ENCODE peak calls at places on chromosome 20, in nine cellular contexts. R is Calu3, V is DND-41, N is endothelial cell of umbilical vein, E is HFF-Myc, D is choroid plexus epithelial cell, Q is mucosa of descending colon, W is spleen, Y is fibroblast of pulmonary artery. I is an unnamed sample.

GRCh38 chr20:2981646-2982045 is 61.8 kb upstream of the GNRH2 start:
- DNase-seq in Q (no peak), V (no peak), D (no peak), R (no peak), Y (no peak), E (no peak), N (no peak), W (no peak), I (no peak)

GRCh38 chr20:45894797-45895196 is 3.7 kb downstream of the CTSA start:
- DNase-seq in V (no peak), W (no peak), R (no peak), D (no peak), E (no peak), Q (no peak), Y (no peak), N (no peak), I (no peak)

GRCh38 chr20:52410182-52410647 is 218.6 kb upstream of the ZFP64 start:
- DNase-seq in Y (peak), N (no peak), V (no peak), Q (no peak), R (no peak), E (no peak), W (no peak), D (peak), I (no peak)

GRCh38 chr20:47113362-47114118 is 218.9 kb downstream of the EYA2 start:
- DNase-seq in R (no peak), N (no peak), E (no peak), D (peak), V (no peak), W (no peak), Y (no peak), Q (no peak), I (no peak)

GRCh38 chr20:40636486-40636885 is 52.5 kb downstream of the MAFB start:
- DNase-seq in E (no peak), N (no peak), R (no peak), Y (no peak), W (no peak), Q (no peak), V (no peak), D (no peak), I (no peak)

GRCh38 chr20:50745634-50746137 is 14.3 kb downstream of the PARD6B start:
- DNase-seq in D (no peak), E (no peak), V (no peak), N (no peak), Y (no peak), Q (no peak), R (no peak), W (no peak), I (no peak)

GRCh38 chr20:21534453-21534852 is 20.6 kb upstream of the NKX2-2 start:
- DNase-seq in V (no peak), N (no peak), E (no peak), Y (no peak), Q (no peak), W (no peak), D (no peak), R (no peak), I (no peak)

GRCh38 chr20:39773380-39774000 is 811.3 kb downstream of the DHX35 start:
- DNase-seq in E (no peak), V (no peak), Y (no peak), Q (no peak), N (no peak), W (no peak), R (no peak), D (peak), I (peak)

GRCh38 chr20:4961746-4962145 is 39.6 kb downstream of the SLC23A2 start:
- DNase-seq in D (peak), E (no peak), Q (no peak), V (peak), W (no peak), Y (peak), N (no peak), R (no peak), I (peak)

GRCh38 chr20:45905505-45906079 is 6.4 kb downstream of the PLTP start:
- DNase-seq in N (no peak), R (peak), Q (no peak), W (no peak), D (no peak), E (no peak), Y (peak), V (no peak), I (peak)

GRCh38 chr20:51729771-51730170 is 38.4 kb downstream of the ATP9A start:
- DNase-seq in E (no peak), W (no peak), Q (no peak), D (no peak), V (no peak), N (no peak), Y (no peak), R (no peak), I (no peak)

GRCh38 chr20:46051556-46052323 is 22.7 kb downstream of the SLC12A5 start:
- DNase-seq in R (peak), E (no peak), Y (no peak), N (no peak), D (no peak), Q (no peak), W (no peak), V (no peak), I (no peak)

GRCh38 chr20:1295276-1295930 is 29.3 kb downstream of the SNPH start:
- DNase-seq in E (no peak), N (no peak), Y (no peak), Q (no peak), D (no peak), W (no peak), R (no peak), V (no peak), I (no peak)

GRCh38 chr20:46255440-46256104 is 52.7 kb downstream of the CDH22 start:
- DNase-seq in Y (peak), D (peak), W (peak), V (peak), N (peak), Q (peak), R (peak), E (no peak), I (peak)

GRCh38 chr20:44653536-44653935 is 2.0 kb upstream of the ADA start:
- DNase-seq in V (peak), Y (no peak), W (no peak), D (no peak), N (no peak), R (no peak), E (no peak), Q (no peak), I (no peak)

GRCh38 chr20:44650777-44651493 is 564 bp downstream of the ADA start:
- DNase-seq in R (no peak), Y (no peak), V (peak), E (no peak), N (peak), Q (peak), D (no peak), W (peak), I (peak)

GRCh38 chr20:44649976-44650375 is 1.5 kb downstream of the ADA start:
- DNase-seq in E (no peak), W (no peak), N (no peak), V (peak), R (no peak), D (no peak), Y (no peak), Q (no peak), I (no peak)

GRCh38 chr20:44648579-44648978 is 2.9 kb downstream of the ADA start:
- DNase-seq in R (no peak), V (peak), D (no peak), W (no peak), E (no peak), Y (no peak), Q (no peak), N (no peak), I (no peak)

DNA sequence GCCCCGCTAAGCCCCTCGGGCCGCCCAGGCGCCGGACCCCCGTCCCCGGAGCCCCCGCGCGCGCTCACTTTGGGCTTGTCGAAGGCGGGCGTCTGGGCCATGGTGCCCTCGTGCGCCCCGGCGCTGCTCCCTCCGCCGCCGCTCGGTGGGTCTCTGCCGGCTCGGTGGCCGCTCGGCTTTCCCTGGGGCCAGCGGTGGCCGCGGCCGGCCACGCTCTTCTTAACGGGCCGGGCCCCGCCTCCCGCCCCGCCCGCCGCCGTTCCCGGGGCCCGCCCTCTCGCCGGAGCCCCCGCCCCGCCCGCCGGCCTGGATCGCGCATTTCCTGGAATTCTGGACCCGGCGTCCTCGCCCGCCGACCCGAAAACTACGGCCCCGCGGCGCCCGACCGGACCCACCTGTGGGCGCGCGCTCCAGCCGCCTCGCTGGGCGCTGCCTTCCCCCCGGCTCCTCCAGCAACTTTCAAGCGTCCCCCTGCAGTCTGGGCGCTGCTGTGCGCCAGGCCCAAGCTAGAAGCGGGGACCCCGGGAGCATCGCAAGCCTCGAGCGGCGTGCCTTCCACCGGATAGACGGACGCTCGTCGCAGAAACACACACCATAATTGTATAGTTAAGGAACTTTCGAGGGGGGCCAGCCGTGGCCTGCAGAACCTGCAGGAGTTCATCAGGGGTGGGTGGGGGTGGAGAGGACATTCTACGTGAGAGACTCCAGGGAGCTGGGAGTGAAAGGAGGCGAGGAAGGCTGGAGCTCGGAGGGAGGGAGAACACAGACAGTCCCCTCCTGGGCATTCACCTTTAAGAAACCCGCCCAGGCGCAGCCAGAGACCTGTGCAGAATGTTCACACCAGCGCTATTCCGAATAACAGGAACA is at the start of gene ADA:
- DNase-seq in E (no peak), V (peak), Y (peak), D (peak), W (peak), N (peak), Q (peak), R (peak), I (peak)
- TF ChIP-seq CTCF in E (no peak), V (peak), Y (no peak), D (no peak), W (no peak), N (no peak), Q (no peak), R (peak), I (no peak)

DNA sequence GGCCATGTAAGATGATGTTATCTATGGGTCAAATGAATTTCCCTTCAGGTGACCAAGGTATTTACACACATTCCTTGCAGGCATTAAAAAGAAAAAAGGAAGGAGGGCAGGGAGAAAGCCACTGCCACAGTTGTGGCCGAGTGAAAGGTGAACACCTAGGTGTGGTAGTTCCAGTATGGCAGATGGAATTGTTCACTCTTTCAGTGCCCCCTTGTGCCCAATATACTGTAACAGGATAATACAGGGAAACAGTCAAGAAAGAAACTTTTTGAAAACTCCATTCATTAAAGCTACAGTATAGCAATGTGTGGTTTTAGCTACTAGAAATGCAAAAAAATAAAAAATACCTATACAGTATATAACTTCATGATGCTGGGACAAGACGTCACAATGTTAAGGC is 52.1 kb downstream of the BMP2 start:
- DNase-seq in D (peak), V (no peak), E (no peak), Y (peak), W (no peak), Q (no peak), N (peak), R (peak), I (peak)
- TF ChIP-seq CTCF in D (peak), V (peak), E (no peak), Y (peak), W (peak), Q (no peak), N (peak), R (no peak), I (peak)

GRCh38 chr20:6626805-6627204 is 140.7 kb upstream of the BMP2 start:
- DNase-seq in D (no peak), V (no peak), N (no peak), Q (no peak), Y (no peak), R (no peak), W (no peak), E (no peak), I (no peak)
- TF ChIP-seq CTCF in D (peak), V (peak), N (no peak), Q (no peak), Y (no peak), R (no peak), W (no peak), E (peak), I (no peak)

GRCh38 chr20:53493201-53493908 is 100.3 kb downstream of the ZNF217 start:
- DNase-seq in N (no peak), D (no peak), Q (no peak), V (no peak), E (no peak), W (no peak), Y (no peak), R (no peak), I (no peak)
- TF ChIP-seq CTCF in N (no peak), D (no peak), Q (no peak), V (no peak), E (no peak), W (peak), Y (no peak), R (no peak), I (no peak)

DNA sequence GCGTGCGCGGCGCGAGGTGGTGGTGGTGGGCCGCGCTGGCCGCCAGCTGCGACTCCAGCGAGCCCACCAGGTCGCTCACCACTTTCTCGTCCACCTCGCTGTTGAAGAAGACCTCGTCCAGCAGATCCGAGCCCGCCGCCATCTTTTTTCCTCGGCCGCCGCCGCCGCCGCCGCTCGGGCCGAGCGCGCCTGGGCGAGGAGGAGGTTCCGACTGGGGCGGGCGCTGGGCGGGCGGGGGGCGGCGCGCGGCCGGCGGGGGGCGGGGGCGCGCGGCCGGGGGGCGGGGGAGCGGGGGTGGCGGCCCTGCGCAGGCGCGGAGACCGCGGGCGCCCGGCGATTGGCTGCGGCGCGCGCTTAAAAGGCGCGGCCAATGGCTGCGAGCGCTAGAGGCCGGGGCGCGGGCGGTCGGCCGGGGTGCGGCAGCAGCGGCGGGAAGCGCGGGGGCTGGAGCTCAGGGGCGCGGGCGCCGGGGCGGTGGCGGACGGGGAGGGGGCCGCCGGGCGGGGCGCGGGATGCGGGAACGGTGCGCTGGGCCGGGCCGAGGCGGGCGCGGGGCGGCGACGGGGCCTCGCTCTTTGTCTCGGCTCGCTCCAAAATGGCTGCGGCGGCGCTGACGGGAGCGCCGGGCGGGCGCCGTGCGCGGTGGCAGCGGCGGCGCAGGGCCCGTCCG is at the start of gene TAF4:
- DNase-seq in D (peak), V (peak), R (peak), E (no peak), W (peak), Y (peak), Q (peak), N (peak), I (peak)
- TF ChIP-seq CTCF in D (no peak), V (no peak), R (no peak), E (no peak), W (no peak), Y (no peak), Q (no peak), N (no peak), I (no peak)

GRCh38 chr20:36465109-36466080 is 75.9 kb upstream of the MYL9 start:
- DNase-seq in N (peak), W (no peak), Y (peak), E (no peak), D (peak), V (no peak), R (peak), Q (peak), I (peak)
- TF ChIP-seq CTCF in N (no peak), W (no peak), Y (no peak), E (no peak), D (no peak), V (no peak), R (no peak), Q (no peak), I (no peak)

GRCh38 chr20:23149623-23150279 is 63.6 kb upstream of the CD93 start:
- DNase-seq in W (no peak), Y (no peak), V (no peak), Q (no peak), N (no peak), E (no peak), D (no peak), R (no peak), I (no peak)

GRCh38 chr20:23147647-23147963 is 61.5 kb upstream of the CD93 start:
- DNase-seq in Q (no peak), E (no peak), N (no peak), R (no peak), V (no peak), D (no peak), W (no peak), Y (no peak), I (no peak)

GRCh38 chr20:23146857-23147256 is 60.7 kb upstream of the CD93 start:
- DNase-seq in Y (no peak), D (no peak), W (no peak), Q (no peak), N (no peak), R (no peak), E (no peak), V (no peak), I (no peak)

GRCh38 chr20:23148721-23149570 is 62.8 kb upstream of the CD93 start:
- DNase-seq in R (no peak), N (no peak), Q (no peak), E (no peak), Y (no peak), W (no peak), V (no peak), D (no peak), I (no peak)

DNA sequence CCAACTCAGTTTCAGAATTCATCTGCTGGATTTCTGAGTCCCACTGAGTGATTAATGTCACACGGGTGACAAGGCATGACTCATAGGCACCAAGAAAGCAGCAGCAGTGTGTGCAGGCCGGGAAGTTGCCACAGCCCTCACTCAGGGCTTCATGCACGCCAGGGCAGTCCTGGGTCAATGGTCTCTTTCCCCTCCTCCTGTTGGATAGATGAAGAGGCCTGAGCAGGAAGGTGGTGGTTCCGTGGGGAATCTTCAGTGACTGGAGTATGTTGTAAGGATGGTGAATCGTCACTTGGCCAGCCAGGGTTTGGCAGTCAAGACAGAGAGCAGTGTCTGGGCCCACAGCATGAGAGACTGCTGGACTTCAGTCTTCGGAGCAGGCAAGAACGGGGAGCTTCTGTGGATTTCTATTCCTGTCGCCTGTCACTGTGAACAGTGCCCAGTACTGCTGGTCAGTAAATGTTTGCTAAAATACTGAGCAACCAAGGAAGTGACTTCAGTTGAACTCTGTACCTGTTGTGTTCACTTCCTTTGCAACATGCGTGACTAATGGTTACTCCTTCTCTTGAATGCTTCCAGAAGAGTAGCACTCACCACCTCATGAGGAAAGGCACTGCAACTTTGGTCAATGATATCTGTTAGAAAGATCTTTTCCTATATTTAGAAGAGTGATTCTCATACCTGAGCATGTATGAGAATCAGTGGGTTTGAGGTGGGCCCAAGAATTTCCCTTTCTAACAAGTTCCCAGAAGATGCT is 62.0 kb upstream of the CD93 start:
- DNase-seq in R (peak), W (no peak), D (peak), N (peak), E (no peak), Y (peak), Q (no peak), V (no peak), I (peak)
- TF ChIP-seq CTCF in R (no peak), W (no peak), D (no peak), N (no peak), E (no peak), Y (no peak), Q (no peak), V (no peak), I (no peak)

DNA sequence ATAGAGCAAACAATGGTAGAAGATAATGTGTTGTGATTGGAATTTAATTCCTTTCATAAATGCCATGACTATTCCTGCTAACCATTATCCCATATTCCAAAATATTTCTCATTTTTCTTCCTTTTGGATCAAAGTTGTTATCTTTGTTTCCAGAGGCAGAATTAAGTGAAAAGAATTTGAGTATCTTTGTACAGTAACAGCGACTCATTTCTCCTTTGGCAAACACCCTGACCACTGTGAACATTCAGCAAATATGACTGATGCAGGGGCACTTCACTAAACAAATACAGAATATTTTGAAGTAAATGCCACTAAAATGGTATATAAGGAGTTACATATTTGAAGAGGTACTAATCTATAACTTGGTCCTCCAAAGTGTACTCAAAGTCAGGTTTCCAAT is 105.0 kb upstream of the LAMP5 start:
- DNase-seq in E (no peak), R (no peak), Y (peak), N (peak), V (no peak), D (peak), W (no peak), Q (no peak), I (peak)
- TF ChIP-seq CTCF in E (no peak), R (no peak), Y (no peak), N (no peak), V (no peak), D (no peak), W (no peak), Q (no peak), I (no peak)

I was measured in MCF 10A.